ENCODE peak calls at places on chromosomes 2 and 18, in six cellular contexts. W, F, B, V, S and D are unnamed samples.
A peak's percentile ranks its signal among the peaks of the same experiment; 100 is the strongest.

GRCh38 chr18:6729247-6730091 is at the start of gene ARHGAP28:
- DNase-seq in V (no peak), W (no peak), F (peak; percentile 31), S (peak; percentile 86), B (peak; percentile 84), D (peak; percentile 77)

GRCh38 chr18:75135158-75135725 is 73.7 kb downstream of the PTGR3 start:
- DNase-seq in S (no peak), V (no peak), F (no peak), W (peak; percentile 41), B (no peak), D (no peak)

GRCh38 chr2:27765621-27766286 is 5.8 kb upstream of the MRPL33 start:
- DNase-seq in F (no peak), B (no peak), W (peak; percentile 69), V (peak; percentile 31), S (no peak), D (no peak)

GRCh38 chr2:112175333-112175732 is 37.1 kb downstream of the FBLN7 start:
- DNase-seq in F (no peak), S (no peak), V (no peak), W (no peak), B (no peak), D (no peak)

GRCh38 chr2:102439065-102439695 is 16.2 kb downstream of the IL18RAP start:
- DNase-seq in W (no peak), F (no peak), S (no peak), V (no peak), B (no peak), D (peak; percentile 84)

GRCh38 chr2:162153608-162154224 is 1.7 kb upstream of the GCG start:
- DNase-seq in W (peak; percentile 61), V (peak; percentile 36), F (no peak), S (peak; percentile 40), B (peak; percentile 54), D (peak; percentile 77)

GRCh38 chr2:18156002-18156401 is 277.5 kb downstream of the KCNS3 start:
- DNase-seq in S (peak; percentile 32), W (no peak), F (no peak), B (no peak), V (no peak), D (no peak)

GRCh38 chr2:183079335-183079775 is 808 bp downstream of the DUSP19 start:
- DNase-seq in V (no peak), B (peak; percentile 2), F (no peak), W (no peak), S (no peak), D (peak; percentile 11)

GRCh38 chr18:62957885-62958472 is 242.6 kb downstream of the PHLPP1 start:
- DNase-seq in W (no peak), S (peak; percentile 21), V (peak; percentile 43), B (no peak), F (no peak), D (peak; percentile 69)

GRCh38 chr18:24601624-24602023 is 141.2 kb downstream of the HRH4 start:
- DNase-seq in B (no peak), S (no peak), F (no peak), W (no peak), V (no peak), D (peak; percentile 23)

GRCh38 chr2:34652636-34653035 is 1053.5 kb upstream of the FAM98A start:
- DNase-seq in S (peak; percentile 18), F (no peak), V (no peak), B (no peak), W (no peak), D (peak; percentile 44)

GRCh38 chr18:43919565-43919964 is 642.3 kb upstream of the SYT4 start:
- DNase-seq in S (no peak), F (no peak), V (no peak), W (no peak), B (peak; percentile 61), D (no peak)

GRCh38 chr18:76446746-76447267 is 48.2 kb downstream of the ZNF516 start:
- DNase-seq in S (no peak), F (no peak), V (no peak), B (no peak), W (no peak), D (no peak)

GRCh38 chr2:136764397-136765255 is 719 bp upstream of the THSD7B start:
- DNase-seq in W (no peak), B (no peak), S (no peak), V (no peak), F (no peak), D (peak; percentile 53)

GRCh38 chr2:126972272-126972626 is 73.6 kb downstream of the TEX51 start:
- DNase-seq in W (no peak), V (no peak), B (no peak), S (no peak), F (no peak), D (no peak)

GRCh38 chr2:163687213-163687612 is 48.6 kb downstream of the FIGN start:
- DNase-seq in F (no peak), W (no peak), B (no peak), S (no peak), V (no peak), D (no peak)

GRCh38 chr2:229731916-229732315 is 17.6 kb upstream of the DNER start:
- DNase-seq in F (no peak), V (no peak), B (no peak), W (no peak), S (peak; percentile 35), D (no peak)

GRCh38 chr2:208545398-208546042 is 138.9 kb downstream of the PTH2R start:
- DNase-seq in B (peak; percentile 70), S (no peak), V (no peak), F (no peak), W (no peak), D (no peak)

GRCh38 chr2:173090291-173090877 is 14.7 kb downstream of the MAP3K20 start:
- DNase-seq in S (no peak), V (no peak), W (no peak), B (no peak), F (no peak), D (peak; percentile 48)

GRCh38 chr2:120108749-120109148 is 95.9 kb downstream of the EPB41L5 start:
- DNase-seq in S (no peak), B (no peak), W (no peak), F (no peak), V (no peak), D (peak; percentile 81)

GRCh38 chr2:28642796-28643195 is 108.8 kb upstream of the PPP1CB start:
- DNase-seq in F (no peak), W (no peak), V (no peak), B (no peak), S (no peak), D (no peak)

GRCh38 chr2:215410932-215411285 is 25.0 kb downstream of the FN1 start:
- DNase-seq in B (no peak), W (no peak), F (no peak), V (no peak), S (no peak), D (peak; percentile 91)

GRCh38 chr2:73987109-73987947 is 2.6 kb downstream of the TET3 start:
- DNase-seq in B (no peak), F (no peak), S (no peak), W (peak; percentile 70), V (no peak), D (peak; percentile 71)

GRCh38 chr18:49685231-49685942 is 123.5 kb downstream of the LIPG start:
- DNase-seq in F (no peak), W (no peak), V (no peak), S (no peak), B (no peak), D (peak; percentile 9)